ENCODE peak calls at places on chromosomes 5 and 9, in six cellular contexts. S, J, X, R, V and L are unnamed samples.

GRCh38 chr9:131228988-131229387 is 47.3 kb downstream of the FAM78A start:
- DNase-seq in V (no peak), J (no peak), X (no peak), S (no peak), R (no peak), L (no peak)

GRCh38 chr5:96337048-96337781 is 95.8 kb downstream of the PCSK1 start:
- DNase-seq in J (no peak), X (no peak), S (no peak), R (no peak), V (no peak), L (no peak)

GRCh38 chr5:6188344-6188743 is 190.0 kb downstream of the MED10 start:
- DNase-seq in V (peak), R (no peak), S (no peak), X (no peak), J (no peak), L (no peak)

GRCh38 chr9:93082841-93083411 is 13.1 kb upstream of the CARD19 start:
- DNase-seq in J (no peak), R (no peak), V (no peak), X (no peak), S (no peak), L (peak)

GRCh38 chr9:123251741-123252140 is 16.6 kb downstream of the STRBP start:
- DNase-seq in R (no peak), X (no peak), V (no peak), J (no peak), S (no peak), L (peak)

GRCh38 chr9:92846662-92847145 is 31.1 kb downstream of the ZNF484 start:
- DNase-seq in J (no peak), V (no peak), X (no peak), R (no peak), S (no peak), L (no peak)

GRCh38 chr5:164672190-164672589 is 1166.8 kb downstream of the MAT2B start:
- DNase-seq in R (no peak), X (no peak), J (no peak), V (no peak), S (no peak), L (no peak)

GRCh38 chr5:16542275-16542674 is 74.5 kb downstream of the RETREG1 start:
- DNase-seq in R (no peak), X (no peak), V (no peak), J (no peak), S (no peak), L (no peak)

GRCh38 chr9:124849801-124850200 is 3.5 kb upstream of the WDR38 start:
- DNase-seq in S (no peak), J (peak), R (no peak), X (no peak), V (no peak), L (no peak)